ENCODE peak calls at places on chromosomes 4 and X, in six cellular contexts. X is OCI-LY7, J is glutamatergic neuron, N is upper lobe of left lung, Z is tibial nerve, W is MM.1S. L is an unnamed sample.

GRCh38 chr4:55733874-55734437 is 85.6 kb upstream of the EXOC1L start:
- DNase-seq in W (no peak), J (no peak), X (no peak), Z (peak; percentile 37), N (peak; percentile 90), L (no peak)

GRCh38 chr4:92615049-92615448 is 311.3 kb downstream of the GRID2 start:
- DNase-seq in J (no peak), N (no peak), Z (no peak), W (no peak), X (no peak), L (no peak)

GRCh38 chr4:123106741-123107140 is 184.3 kb upstream of the NUDT6 start:
- DNase-seq in X (no peak), W (no peak), J (peak; percentile 7), N (no peak), Z (no peak), L (no peak)

GRCh38 chr4:173572493-173573129 is 42.6 kb upstream of the HAND2 start:
- DNase-seq in J (no peak), N (no peak), X (no peak), Z (no peak), W (no peak), L (no peak)

GRCh38 chrX:97322401-97322800 is 438.7 kb downstream of the RPA4 start:
- DNase-seq in Z (no peak), N (no peak), X (no peak), W (no peak), J (no peak), L (no peak)

GRCh38 chr4:13985824-13986223 is 358.3 kb upstream of the BOD1L1 start:
- DNase-seq in W (no peak), Z (no peak), J (no peak), X (no peak), N (no peak), L (no peak)

GRCh38 chr4:1571986-1572385 is 112.1 kb downstream of the FAM53A start:
- DNase-seq in W (no peak), J (peak; percentile 22), N (no peak), X (no peak), Z (no peak), L (no peak)

GRCh38 chr4:139921551-139922184 is 232.3 kb downstream of the MAML3 start:
- DNase-seq in W (no peak), Z (no peak), J (peak; percentile 46), N (peak; percentile 68), X (no peak), L (no peak)

GRCh38 chr4:6732441-6733357 is 16.7 kb downstream of the BLOC1S4 start:
- DNase-seq in J (no peak), X (no peak), N (peak; percentile 86), W (no peak), Z (peak; percentile 75), L (no peak)

GRCh38 chr4:6594826-6595355 is 19.9 kb downstream of the MAN2B2 start:
- DNase-seq in X (no peak), J (no peak), N (no peak), W (no peak), Z (no peak), L (no peak)

GRCh38 chr4:2811830-2812599 is 19.1 kb downstream of the SH3BP2 start:
- DNase-seq in W (peak; percentile 76), X (peak; percentile 88), Z (peak; percentile 46), J (peak; percentile 56), N (peak; percentile 93), L (peak; percentile 68)

GRCh38 chrX:20521245-20521644 is 254.5 kb upstream of the RPS6KA3 start:
- DNase-seq in Z (no peak), W (no peak), N (peak; percentile 43), X (no peak), J (no peak), L (no peak)

GRCh38 chrX:114905251-114905650 is 112.2 kb downstream of the IL13RA2 start:
- DNase-seq in Z (no peak), J (no peak), W (peak; percentile 71), X (no peak), N (no peak), L (no peak)

GRCh38 chr4:121370729-121371325 is 10.0 kb downstream of the QRFPR start:
- DNase-seq in N (peak; percentile 34), J (peak; percentile 24), X (peak; percentile 27), W (peak; percentile 33), Z (peak; percentile 45), L (no peak)

GRCh38 chrX:140505421-140506337 is 810 bp upstream of the SOX3 start:
- DNase-seq in J (peak; percentile 24), X (no peak), N (no peak), Z (no peak), W (no peak), L (peak; percentile 47)

GRCh38 chr4:43586813-43587212 is 694.3 kb downstream of the GRXCR1 start:
- DNase-seq in W (no peak), N (no peak), X (no peak), J (no peak), Z (no peak), L (no peak)

GRCh38 chrX:2592279-2592678 is 91.5 kb upstream of the DHRSX start:
- DNase-seq in J (no peak), N (no peak), W (no peak), Z (no peak), X (no peak), L (no peak)

GRCh38 chrX:111353810-111354209 is 58.2 kb downstream of the DCX start:
- DNase-seq in X (no peak), N (no peak), W (no peak), J (no peak), Z (no peak), L (no peak)

GRCh38 chr4:39024311-39024865 is 7.8 kb downstream of the TMEM156 start:
- DNase-seq in X (no peak), W (no peak), N (no peak), J (no peak), Z (no peak), L (no peak)

GRCh38 chr4:182188622-182189021 is 54.6 kb upstream of the TENM3 start:
- DNase-seq in Z (no peak), W (no peak), X (no peak), N (no peak), J (no peak), L (no peak)

GRCh38 chr4:8771258-8771590 is 100.4 kb downstream of the HMX1 start:
- DNase-seq in J (peak; percentile 12), W (no peak), N (no peak), Z (no peak), X (no peak), L (peak; percentile 45)

GRCh38 chr4:94436512-94436911 is 15.2 kb upstream of the PDLIM5 start:
- DNase-seq in Z (no peak), J (no peak), N (no peak), X (no peak), W (no peak), L (no peak)

GRCh38 chrX:25853002-25853479 is 285.1 kb upstream of the MAGEB18 start:
- DNase-seq in J (no peak), N (no peak), Z (no peak), X (no peak), W (no peak), L (no peak)

GRCh38 chrX:25860322-25860721 is 277.8 kb upstream of the MAGEB18 start:
- DNase-seq in X (no peak), Z (no peak), J (no peak), W (no peak), N (no peak), L (no peak)

GRCh38 chrX:25858273-25858880 is 279.8 kb upstream of the MAGEB18 start:
- DNase-seq in W (no peak), Z (no peak), X (no peak), N (no peak), J (no peak), L (no peak)
- TF ChIP-seq CTCF in W (no peak), Z (no peak), X (no peak), N (no peak), J (no peak), L (no peak)

DNA sequence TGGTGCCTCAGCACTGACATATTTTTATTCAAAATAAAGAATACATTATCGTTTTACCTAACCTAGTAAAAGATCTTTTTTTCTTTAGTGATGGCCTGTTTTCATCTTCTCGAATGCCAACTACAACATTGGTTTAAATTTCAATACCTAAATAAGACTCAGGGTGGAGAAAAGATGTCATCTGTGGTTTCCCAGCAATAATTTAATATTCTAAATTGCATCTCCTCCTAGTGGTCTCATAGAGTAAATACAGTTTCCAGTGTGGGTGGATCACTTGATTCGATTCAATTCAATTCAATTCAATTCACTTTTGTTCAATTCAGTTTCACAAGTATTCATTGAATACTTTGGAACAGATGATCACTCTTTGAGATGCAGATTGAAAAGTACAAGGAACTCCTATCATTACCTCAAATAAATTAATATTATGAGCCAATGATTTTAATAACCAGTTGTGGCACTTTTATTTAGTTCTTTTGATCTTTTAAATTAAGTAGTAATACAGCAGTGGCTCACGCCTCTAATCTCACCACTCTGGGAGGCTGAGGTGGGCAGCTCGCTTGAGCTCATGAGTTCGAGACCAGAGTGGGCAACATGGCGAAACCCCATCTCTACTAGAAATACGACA is 427.2 kb downstream of the FAT4 start:
- DNase-seq in J (no peak), X (peak; percentile 7), Z (no peak), W (peak; percentile 26), N (no peak), L (no peak)
- TF ChIP-seq CTCF in J (peak; percentile 80), X (peak; percentile 77), Z (peak; percentile 35), W (peak; percentile 53), N (peak; percentile 55), L (peak; percentile 79)

GRCh38 chr4:77692847-77693432 is 87.3 kb downstream of the CXCL13 start:
- DNase-seq in W (no peak), Z (no peak), N (no peak), X (no peak), J (no peak), L (no peak)

GRCh38 chr4:77699731-77700210 is 94.2 kb downstream of the CXCL13 start:
- DNase-seq in W (no peak), J (peak; percentile 38), X (peak; percentile 9), N (no peak), Z (no peak), L (peak; percentile 62)

GRCh38 chr4:77701111-77701510 is 95.5 kb downstream of the CXCL13 start:
- DNase-seq in W (no peak), X (no peak), N (no peak), Z (no peak), J (no peak), L (no peak)

GRCh38 chr4:77695769-77696168 is 90.1 kb downstream of the CXCL13 start:
- DNase-seq in X (no peak), W (no peak), N (no peak), J (no peak), Z (no peak), L (no peak)

GRCh38 chr4:77697860-77698599 is 92.4 kb downstream of the CXCL13 start:
- DNase-seq in N (no peak), W (no peak), Z (no peak), J (no peak), X (peak; percentile 31), L (peak; percentile 65)
- TF ChIP-seq CTCF in N (peak; percentile 24), W (peak; percentile 8), Z (peak; percentile 16), J (no peak), X (peak; percentile 61), L (peak; percentile 64)

DNA sequence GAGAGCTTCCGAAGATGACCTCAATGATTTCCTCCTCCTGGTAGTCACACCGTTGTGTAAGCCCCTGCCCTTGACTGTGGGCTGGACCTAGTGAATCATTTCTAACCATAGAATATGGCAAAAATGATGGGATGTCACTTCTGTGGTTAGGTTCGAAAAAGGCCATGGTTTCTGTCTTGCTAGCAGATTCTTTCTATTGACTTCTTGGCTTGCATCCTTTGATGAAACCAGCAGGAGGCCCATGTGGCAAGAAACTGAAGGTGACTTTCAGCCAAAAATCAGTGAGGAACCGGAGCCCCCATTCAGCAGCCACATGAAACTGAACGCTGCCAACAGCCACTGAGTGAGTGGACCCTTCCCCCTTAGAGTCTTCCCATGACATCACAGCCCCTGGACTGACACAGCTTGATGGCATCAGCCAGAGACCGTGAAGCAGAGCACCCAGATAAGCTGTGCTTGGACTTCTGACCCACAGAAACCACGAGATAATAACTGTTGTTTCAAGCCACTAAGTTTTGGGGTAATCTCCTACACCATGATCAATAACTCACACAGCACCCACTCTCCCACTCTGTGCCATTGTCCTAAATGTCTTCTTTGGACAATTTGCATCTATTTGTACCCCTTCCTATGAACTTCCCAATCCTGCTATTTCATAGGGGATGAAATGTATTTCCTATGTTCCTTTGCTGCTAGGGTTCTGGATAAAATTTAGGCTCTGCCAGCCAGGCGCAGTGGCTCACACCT is 148.0 kb upstream of the STX18 start:
- DNase-seq in X (no peak), Z (no peak), J (no peak), N (no peak), W (peak; percentile 96), L (no peak)
- TF ChIP-seq CTCF in X (no peak), Z (no peak), J (no peak), N (no peak), W (peak; percentile 61), L (no peak)

L was measured in H9.